ENCODE peak calls at places on chromosomes 3 and 15, in four cellular contexts. K is H1, J is HepG2, N is K562. G is an unnamed sample.

GRCh38 chr3:14203521-14204079 is 25.0 kb downstream of the LSM3 start:
- DNase-seq in K (peak), J (peak), N (peak), G (peak)

GRCh38 chr3:160150525-160150924 is 74.7 kb upstream of the C3orf80 start:
- DNase-seq in K (no peak), J (no peak), N (no peak), G (no peak)

GRCh38 chr15:79919090-79919748 is 22.4 kb upstream of the MTHFS start:
- DNase-seq in K (peak), J (no peak), N (no peak), G (peak)

GRCh38 chr3:186118692-186119091 is 9.8 kb upstream of the ETV5 start:
- DNase-seq in K (no peak), J (no peak), N (no peak), G (no peak)

GRCh38 chr3:150270883-150271577 is 137.1 kb upstream of the TSC22D2 start:
- DNase-seq in K (no peak), J (no peak), N (no peak), G (no peak)

GRCh38 chr3:27721717-27722564 is at the start of gene EOMES:
- DNase-seq in K (peak), J (peak), N (no peak), G (peak)

GRCh38 chr3:44069276-44069675 is 172.4 kb upstream of the TOPAZ1 start:
- DNase-seq in K (no peak), J (no peak), N (no peak), G (no peak)

GRCh38 chr15:78210349-78210717 is 24.0 kb downstream of the ACSBG1 start:
- DNase-seq in K (peak), J (no peak), N (no peak), G (no peak)

GRCh38 chr15:87357608-87358007 is 898.9 kb downstream of the NTRK3 start:
- DNase-seq in K (no peak), J (no peak), N (no peak), G (no peak)

GRCh38 chr3:47001731-47002489 is 22.4 kb downstream of the NBEAL2 start:
- DNase-seq in K (no peak), J (no peak), N (no peak), G (no peak)

GRCh38 chr3:191393146-191393545 is 62.8 kb upstream of the UTS2B start:
- DNase-seq in K (no peak), J (no peak), N (no peak), G (no peak)
- TF ChIP-seq JUN in K (no peak), J (no peak), N (no peak), G (no peak)

GRCh38 chr3:134027631-134028030 is 2.1 kb downstream of the SLCO2A1 start:
- DNase-seq in K (no peak), J (no peak), N (no peak), G (no peak)
- TF ChIP-seq ATF3 in K (no peak), J (no peak), N (no peak), G (no peak)

DNA sequence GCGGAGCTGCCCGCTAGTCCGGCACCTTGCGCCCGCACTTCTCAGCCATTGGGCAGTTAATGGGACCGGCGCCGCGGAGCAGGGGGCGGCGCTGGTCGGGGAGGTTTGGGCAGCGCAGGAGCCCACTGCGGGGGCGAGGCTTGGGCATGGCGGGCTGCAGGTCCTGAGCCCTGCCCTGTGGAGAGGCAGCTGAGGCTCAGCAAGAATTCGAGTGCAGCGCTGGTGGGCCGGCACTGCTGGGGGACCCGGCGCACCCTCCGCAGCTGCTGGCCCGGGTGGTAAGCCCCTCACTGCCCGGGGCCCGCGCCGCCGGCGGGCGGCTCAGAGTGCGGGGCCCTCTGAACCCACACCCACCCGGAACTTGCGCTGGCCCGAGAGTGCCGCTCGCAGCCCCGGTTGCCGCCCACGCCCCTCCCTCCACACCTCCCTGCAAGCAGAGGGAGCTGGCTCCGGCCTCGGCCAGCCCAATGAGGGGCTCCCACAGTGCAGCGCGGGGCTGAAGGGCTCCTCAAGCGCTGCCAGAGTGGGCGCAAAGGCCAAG is 835.0 kb downstream of the TBL1XR1 start:
- DNase-seq in K (no peak), J (no peak), N (no peak), G (peak)
- TF ChIP-seq JUN in K (no peak), J (no peak), N (no peak), G (no peak)

GRCh38 chr15:29616512-29616911 is 205.8 kb downstream of the TJP1 start:
- DNase-seq in K (no peak), J (no peak), N (no peak), G (no peak)

GRCh38 chr15:29615791-29616190 is 206.5 kb downstream of the TJP1 start:
- DNase-seq in K (no peak), J (no peak), N (no peak), G (no peak)

GRCh38 chr15:29612096-29612495 is 210.2 kb downstream of the TJP1 start:
- DNase-seq in K (no peak), J (no peak), N (no peak), G (no peak)

GRCh38 chr15:29612701-29613100 is 209.6 kb downstream of the TJP1 start:
- DNase-seq in K (no peak), J (no peak), N (no peak), G (no peak)

GRCh38 chr15:29613951-29614382 is 208.3 kb downstream of the TJP1 start:
- DNase-seq in K (peak), J (peak), N (peak), G (peak)
- TF ChIP-seq ATF3 in K (no peak), J (no peak), N (no peak), G (no peak)

DNA sequence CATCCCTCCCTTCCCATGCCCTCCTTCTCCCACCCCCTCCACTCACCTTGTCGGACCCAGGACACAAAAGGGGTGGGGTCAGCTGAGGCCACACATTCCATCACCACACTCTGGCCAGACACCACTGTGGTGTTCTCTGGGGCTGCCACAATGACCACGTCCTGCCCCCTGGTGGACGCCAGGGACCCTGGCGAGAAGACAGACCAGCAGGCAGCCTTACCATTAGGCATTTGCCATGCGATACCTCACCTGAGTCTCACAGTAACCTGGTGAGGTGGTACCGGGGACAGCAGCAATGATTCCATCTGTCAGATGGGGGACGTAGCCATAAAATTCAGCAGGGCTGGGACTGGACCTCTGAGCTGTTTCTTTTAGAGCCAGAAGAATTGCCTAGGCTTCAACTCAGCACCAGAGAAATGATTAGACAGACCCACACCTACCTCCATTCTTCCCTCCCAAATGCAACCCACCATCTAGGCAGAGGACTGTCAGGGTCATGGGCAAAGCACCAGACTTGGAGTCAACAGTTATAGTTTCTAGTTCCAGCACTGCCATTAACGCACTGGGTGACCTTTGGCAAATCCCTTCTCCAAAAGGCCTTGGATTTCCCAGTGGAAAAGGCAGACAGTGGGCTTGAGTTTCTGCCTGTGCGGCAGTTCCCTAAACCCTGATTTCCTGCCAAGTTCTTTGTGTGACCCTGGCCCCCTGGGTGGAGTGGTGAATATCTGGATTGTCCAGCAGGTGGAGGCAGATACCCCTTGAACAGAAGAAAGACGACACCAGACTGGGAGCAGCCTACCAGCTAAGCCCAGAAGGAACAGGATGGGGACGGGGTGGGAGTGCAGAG is 21.8 kb downstream of the IGDCC4 start:
- DNase-seq in K (peak), J (peak), N (peak), G (peak)
- TF ChIP-seq JUN in K (no peak), J (no peak), N (no peak), G (no peak)

DNA sequence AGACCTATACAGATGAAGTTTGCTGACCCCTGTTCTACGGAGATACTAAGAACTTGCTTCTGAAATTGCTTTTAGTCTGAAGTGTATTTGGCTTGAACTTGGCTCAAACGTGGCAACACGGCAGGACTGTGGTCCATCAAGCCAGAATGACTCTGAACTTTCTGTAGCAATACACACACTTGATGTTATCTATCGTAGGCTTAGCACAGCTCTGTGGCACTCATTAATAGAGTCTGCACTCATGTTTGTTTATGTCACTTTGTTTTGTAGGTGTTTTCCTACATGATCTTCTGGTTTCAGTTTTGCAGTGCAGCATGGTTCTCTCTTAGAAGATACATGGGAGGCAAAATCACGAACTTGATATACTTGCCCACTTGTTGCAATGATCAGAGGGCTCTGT is 298.0 kb downstream of the ADAMTS17 start:
- DNase-seq in K (no peak), J (no peak), N (no peak), G (no peak)
- TF ChIP-seq ATF3 in K (no peak), J (no peak), N (no peak), G (no peak)

DNA sequence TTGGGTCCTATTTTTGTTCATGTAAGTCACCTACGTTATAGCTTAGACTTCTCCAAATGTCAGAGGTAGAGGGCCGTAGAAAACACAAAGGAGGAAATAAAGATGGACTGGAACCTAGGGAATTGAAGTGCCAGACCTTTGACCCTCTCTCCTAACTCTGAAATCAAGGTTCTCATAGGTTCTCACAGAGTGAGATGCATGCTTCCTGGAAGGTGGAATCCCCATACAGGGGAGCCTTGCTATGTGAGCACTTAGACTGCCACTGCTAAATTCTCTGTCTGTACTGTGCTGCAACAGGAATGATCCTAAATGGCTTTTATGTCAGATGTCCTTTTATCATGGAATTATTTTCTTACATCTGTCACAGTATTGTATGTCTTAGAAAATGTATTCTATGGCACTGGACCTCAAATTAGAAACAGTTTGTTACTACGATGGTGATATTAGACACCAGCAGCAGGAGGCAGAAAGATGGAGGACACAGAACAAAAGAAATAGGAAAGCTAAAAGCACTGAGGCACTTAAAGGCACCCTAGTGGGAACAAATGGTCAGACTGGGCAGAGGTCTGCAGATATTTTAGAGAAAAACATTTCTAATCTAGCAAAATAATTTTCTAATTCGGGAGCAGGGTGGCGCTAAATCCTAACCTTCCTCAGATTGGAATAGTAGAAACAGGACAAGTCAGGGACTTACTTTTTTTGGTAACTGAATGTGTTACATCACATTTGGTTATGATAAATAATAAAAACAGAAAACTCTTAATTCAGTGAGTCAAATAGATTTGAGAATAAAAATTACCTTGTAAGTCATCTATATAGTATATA is 60.2 kb upstream of the CDAN1 start:
- DNase-seq in K (no peak), J (no peak), N (no peak), G (no peak)
- TF ChIP-seq JUN in K (no peak), J (no peak), N (no peak), G (no peak)

GRCh38 chr15:45919806-45920205 is 285.0 kb downstream of the SQOR start:
- DNase-seq in K (no peak), J (peak), N (no peak), G (no peak)
- TF ChIP-seq ATF3 in K (no peak), J (no peak), N (no peak), G (no peak)

GRCh38 chr3:171286580-171287249 is 173.5 kb downstream of the TNIK start:
- DNase-seq in K (no peak), J (peak), N (no peak), G (no peak)
- TF ChIP-seq JUN in K (no peak), J (no peak), N (no peak), G (no peak)

DNA sequence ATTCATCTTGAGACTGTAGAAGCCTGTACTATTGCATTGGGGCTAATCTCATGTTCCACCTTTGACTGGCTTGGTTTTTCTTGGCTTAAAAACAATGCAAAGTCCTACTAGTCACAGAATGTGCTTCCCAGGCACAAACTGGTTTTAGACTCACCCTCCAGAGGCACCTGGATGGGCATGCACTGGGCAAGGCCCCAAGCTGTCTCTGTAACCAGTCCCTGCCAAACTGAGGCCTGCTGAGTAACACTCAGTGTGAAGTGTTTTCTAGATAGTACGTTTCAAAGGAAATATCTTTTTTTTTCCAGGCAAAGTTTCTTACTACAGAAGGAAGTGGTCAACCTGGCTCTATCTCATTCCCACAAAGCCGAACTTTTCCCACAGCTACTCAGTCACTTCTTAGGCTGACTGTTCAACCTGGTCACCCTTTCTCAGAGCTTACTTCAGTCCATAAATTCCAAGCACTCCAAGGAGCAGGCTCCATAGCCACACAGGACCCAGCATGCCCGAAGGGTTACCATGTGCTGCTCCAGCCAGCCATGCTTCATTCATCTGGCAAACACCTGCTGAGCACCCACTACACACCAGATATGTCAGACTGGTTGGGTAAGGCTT is 57.4 kb downstream of the NPTN start:
- DNase-seq in K (no peak), J (no peak), N (no peak), G (no peak)
- TF ChIP-seq ATF3 in K (no peak), J (no peak), N (no peak), G (no peak)

G was measured in WTC11.